ENCODE peak calls at places on chromosomes 11 and 22, in five cellular contexts. J, N, M, D and F are unnamed samples.

GRCh38 chr11:129021295-129021694 is 78.6 kb upstream of the TP53AIP1 start:
- DNase-seq in D (no peak), N (no peak), M (no peak), J (no peak), F (no peak)

GRCh38 chr11:6326980-6327379 is 6.7 kb upstream of the CAVIN3 start:
- DNase-seq in D (no peak), J (no peak), M (no peak), N (no peak), F (no peak)

GRCh38 chr11:74265256-74265655 is 46.2 kb downstream of the P4HA3 start:
- DNase-seq in M (no peak), J (no peak), N (no peak), D (no peak), F (no peak)

GRCh38 chr11:15575409-15575808 is 460.7 kb downstream of the INSC start:
- DNase-seq in M (no peak), D (no peak), J (no peak), N (no peak), F (no peak)

GRCh38 chr11:114774599-114775365 is 96.5 kb downstream of the NXPE2 start:
- DNase-seq in N (no peak), D (no peak), M (no peak), J (peak), F (peak)

GRCh38 chr22:44573451-44573850 is 75.4 kb upstream of the RTL6 start:
- DNase-seq in M (no peak), D (no peak), N (no peak), J (no peak), F (no peak)

GRCh38 chr22:19125011-19125410 is 2.8 kb upstream of the DGCR2 start:
- DNase-seq in J (no peak), N (no peak), M (no peak), D (no peak), F (no peak)

GRCh38 chr11:2833051-2833937 is 52.3 kb downstream of the CDKN1C start:
- DNase-seq in D (no peak), J (no peak), N (no peak), M (no peak), F (no peak)

GRCh38 chr11:2687223-2687530 is 12.6 kb downstream of the KCNQ1OT1 start:
- DNase-seq in J (no peak), D (no peak), N (no peak), M (no peak), F (no peak)

GRCh38 chr11:75447415-75447814 is 14.4 kb upstream of the KLHL35 start:
- DNase-seq in N (no peak), D (no peak), J (no peak), M (no peak), F (no peak)